ENCODE peak calls at places on chromosome 3, in nine cellular contexts. J, C, Q, X, F, E, D, H and V are unnamed samples.

GRCh38 chr3:15889936-15890335 is 92.2 kb upstream of the ANKRD28 start:
- DNase-seq in J (no peak), C (no peak), Q (no peak), X (no peak), F (no peak), E (no peak), D (no peak), H (no peak), V (no peak)

GRCh38 chr3:4772171-4772804 is 206.9 kb upstream of the BHLHE40 start:
- DNase-seq in J (peak), C (no peak), Q (peak), X (no peak), F (peak), E (peak), D (peak), H (peak), V (peak)

GRCh38 chr3:4395448-4395847 is 71.6 kb downstream of the SUMF1 start:
- DNase-seq in J (no peak), C (no peak), Q (peak), X (no peak), F (peak), E (no peak), D (peak), H (no peak), V (no peak)

GRCh38 chr3:37123292-37123691 is 51.1 kb downstream of the LRRFIP2 start:
- DNase-seq in J (no peak), C (no peak), Q (no peak), X (no peak), F (no peak), E (no peak), D (no peak), H (no peak), V (no peak)

GRCh38 chr3:47443611-47443995 is 32.1 kb downstream of the SCAP start:
- DNase-seq in J (no peak), C (no peak), Q (no peak), X (peak), F (no peak), E (no peak), D (no peak), H (no peak), V (peak)

GRCh38 chr3:57967590-57967989 is 40.6 kb upstream of the FLNB start:
- DNase-seq in J (no peak), C (no peak), Q (no peak), X (no peak), F (no peak), E (no peak), D (no peak), H (no peak), V (peak)

GRCh38 chr3:25610779-25611178 is 53.9 kb downstream of the TOP2B start:
- DNase-seq in J (no peak), C (no peak), Q (no peak), X (no peak), F (no peak), E (no peak), D (no peak), H (no peak), V (no peak)

GRCh38 chr3:14537590-14538450 is 2.3 kb downstream of the GRIP2 start:
- DNase-seq in J (no peak), C (peak), Q (no peak), X (peak), F (no peak), E (no peak), D (peak), H (no peak), V (no peak)

GRCh38 chr3:128591728-128592426 is 58.7 kb downstream of the RPN1 start:
- DNase-seq in J (no peak), C (no peak), Q (no peak), X (no peak), F (no peak), E (no peak), D (no peak), H (no peak), V (no peak)

GRCh38 chr3:57079221-57079831 is 18.9 kb downstream of the SPATA12 start:
- DNase-seq in J (peak), C (no peak), Q (no peak), X (peak), F (no peak), E (peak), D (peak), H (peak), V (no peak)

GRCh38 chr3:48656841-48657281 is 5.8 kb downstream of the CELSR3 start:
- DNase-seq in J (no peak), C (no peak), Q (no peak), X (no peak), F (no peak), E (no peak), D (no peak), H (no peak), V (no peak)

GRCh38 chr3:179716811-179717210 is 64.0 kb downstream of the USP13 start:
- DNase-seq in J (no peak), C (no peak), Q (peak), X (no peak), F (peak), E (no peak), D (peak), H (peak), V (no peak)

GRCh38 chr3:136734382-136735070 is 17.7 kb downstream of the STAG1 start:
- DNase-seq in J (no peak), C (no peak), Q (no peak), X (no peak), F (no peak), E (no peak), D (no peak), H (no peak), V (no peak)

GRCh38 chr3:14587733-14588360 is 47.7 kb upstream of the GRIP2 start:
- DNase-seq in J (no peak), C (no peak), Q (peak), X (no peak), F (peak), E (no peak), D (peak), H (peak), V (no peak)

GRCh38 chr3:72549819-72550581 is 298.2 kb downstream of the SHQ1 start:
- DNase-seq in J (no peak), C (no peak), Q (no peak), X (no peak), F (no peak), E (no peak), D (no peak), H (peak), V (no peak)

GRCh38 chr3:150038830-150039229 is 68.1 kb upstream of the PFN2 start:
- DNase-seq in J (no peak), C (no peak), Q (no peak), X (no peak), F (no peak), E (no peak), D (no peak), H (no peak), V (no peak)

GRCh38 chr3:127159547-127159946 is 33.4 kb upstream of the PRR23E start:
- DNase-seq in J (no peak), C (no peak), Q (no peak), X (peak), F (no peak), E (no peak), D (no peak), H (no peak), V (no peak)

GRCh38 chr3:113607219-113607596 is 74.9 kb downstream of the SIDT1 start:
- DNase-seq in J (no peak), C (no peak), Q (no peak), X (no peak), F (no peak), E (no peak), D (no peak), H (no peak), V (no peak)

GRCh38 chr3:63067999-63068645 is 192.9 kb upstream of the CADPS start:
- DNase-seq in J (no peak), C (peak), Q (peak), X (no peak), F (peak), E (peak), D (peak), H (peak), V (no peak)

GRCh38 chr3:77159182-77159581 is 119.3 kb downstream of the ROBO2 start:
- DNase-seq in J (no peak), C (peak), Q (no peak), X (no peak), F (no peak), E (no peak), D (no peak), H (no peak), V (no peak)

GRCh38 chr3:144444546-144444945 is 472.9 kb downstream of the DIPK2A start:
- DNase-seq in J (no peak), C (no peak), Q (no peak), X (no peak), F (no peak), E (no peak), D (no peak), H (no peak), V (no peak)

GRCh38 chr3:172194702-172195392 is 155.5 kb downstream of the FNDC3B start:
- DNase-seq in J (no peak), C (no peak), Q (peak), X (no peak), F (peak), E (no peak), D (peak), H (peak), V (no peak)

DNA sequence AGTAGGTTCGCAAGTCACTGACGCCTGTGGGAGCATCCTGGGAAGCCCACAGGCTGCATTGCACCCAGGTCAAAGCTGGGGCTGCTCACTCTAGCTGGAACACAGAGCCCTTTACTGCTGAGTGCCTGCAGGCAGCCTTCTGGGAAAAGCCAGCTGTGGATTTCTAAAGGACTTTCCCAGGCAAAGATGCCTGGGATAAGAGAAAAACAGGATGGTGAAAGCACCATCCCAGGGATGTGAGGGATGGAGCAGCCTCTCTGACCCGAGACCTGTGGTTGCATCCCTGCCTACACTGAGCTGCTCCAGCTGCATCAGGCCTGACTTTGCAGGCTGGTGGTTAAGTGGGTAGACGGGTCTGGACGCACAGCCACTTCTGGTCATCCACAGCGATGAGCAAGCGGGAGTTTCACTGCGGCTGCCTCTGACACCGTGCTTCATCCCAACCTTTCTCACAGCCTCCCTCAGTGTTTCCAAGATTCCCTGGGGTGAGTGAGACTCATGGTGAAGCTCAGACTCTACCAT is 52.5 kb upstream of the AMOTL2 start:
- DNase-seq in J (no peak), C (no peak), Q (peak), X (no peak), F (peak), E (no peak), D (peak), H (peak), V (no peak)
- H3K27ac ChIP-seq in J (no peak), C (no peak), Q (peak), X (no peak), F (peak), E (no peak), D (peak), H (no peak), V (no peak)

GRCh38 chr3:65596511-65597224 is 442.1 kb downstream of the MAGI1 start:
- DNase-seq in J (no peak), C (no peak), Q (no peak), X (peak), F (no peak), E (no peak), D (no peak), H (no peak), V (no peak)
- H3K4me3 ChIP-seq in J (peak), C (no peak), Q (peak), X (peak), F (peak), E (no peak), D (peak), H (peak), V (no peak)

GRCh38 chr3:99845999-99846398 is 28.3 kb downstream of the CMSS1 start:
- DNase-seq in J (no peak), C (no peak), Q (no peak), X (no peak), F (no peak), E (no peak), D (peak), H (no peak), V (no peak)

GRCh38 chr3:99850608-99851007 is 32.9 kb downstream of the CMSS1 start:
- DNase-seq in J (no peak), C (no peak), Q (no peak), X (no peak), F (no peak), E (no peak), D (no peak), H (no peak), V (no peak)

GRCh38 chr3:99846472-99846871 is 28.8 kb downstream of the CMSS1 start:
- DNase-seq in J (no peak), C (no peak), Q (peak), X (no peak), F (peak), E (no peak), D (peak), H (peak), V (no peak)

GRCh38 chr3:99845335-99845734 is 27.7 kb downstream of the CMSS1 start:
- DNase-seq in J (no peak), C (no peak), Q (no peak), X (no peak), F (no peak), E (no peak), D (no peak), H (no peak), V (no peak)

DNA sequence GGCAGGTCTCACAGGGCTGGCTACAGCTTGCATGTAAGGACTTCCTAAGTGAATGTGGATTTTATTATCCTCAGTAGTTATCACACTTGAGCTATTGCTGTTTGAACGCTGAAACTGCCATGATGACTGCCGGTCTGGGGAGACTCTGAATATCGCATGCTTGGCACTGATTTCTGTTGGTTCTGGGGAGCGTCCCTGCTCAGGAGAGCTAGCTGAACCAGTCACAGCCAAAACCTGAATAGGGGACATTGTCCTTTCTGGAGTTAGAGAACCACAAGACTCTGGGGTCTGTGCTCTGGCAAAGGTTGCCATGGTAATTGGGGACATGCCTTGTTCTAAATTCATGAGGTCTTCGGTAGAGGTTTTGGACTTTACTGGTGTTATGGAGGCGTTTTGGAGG is 30.8 kb downstream of the CMSS1 start:
- DNase-seq in J (no peak), C (no peak), Q (no peak), X (no peak), F (no peak), E (no peak), D (no peak), H (no peak), V (no peak)
- H3K27ac ChIP-seq in J (no peak), C (no peak), Q (no peak), X (no peak), F (no peak), E (no peak), D (no peak), H (no peak), V (no peak)

GRCh38 chr3:52289338-52289746 is 1.7 kb downstream of the GLYCTK start:
- DNase-seq in J (no peak), C (no peak), Q (no peak), X (no peak), F (no peak), E (no peak), D (no peak), H (no peak), V (peak)

GRCh38 chr3:52291508-52292181 is 4.0 kb downstream of the GLYCTK start:
- DNase-seq in J (no peak), C (peak), Q (no peak), X (peak), F (no peak), E (peak), D (peak), H (no peak), V (peak)

GRCh38 chr3:52289747-52290595 is 2.3 kb downstream of the GLYCTK start:
- DNase-seq in J (no peak), C (no peak), Q (no peak), X (no peak), F (no peak), E (no peak), D (no peak), H (no peak), V (peak)

GRCh38 chr3:52292247-52293065 is 4.8 kb downstream of the GLYCTK start:
- DNase-seq in J (no peak), C (no peak), Q (no peak), X (no peak), F (no peak), E (no peak), D (no peak), H (no peak), V (peak)

DNA sequence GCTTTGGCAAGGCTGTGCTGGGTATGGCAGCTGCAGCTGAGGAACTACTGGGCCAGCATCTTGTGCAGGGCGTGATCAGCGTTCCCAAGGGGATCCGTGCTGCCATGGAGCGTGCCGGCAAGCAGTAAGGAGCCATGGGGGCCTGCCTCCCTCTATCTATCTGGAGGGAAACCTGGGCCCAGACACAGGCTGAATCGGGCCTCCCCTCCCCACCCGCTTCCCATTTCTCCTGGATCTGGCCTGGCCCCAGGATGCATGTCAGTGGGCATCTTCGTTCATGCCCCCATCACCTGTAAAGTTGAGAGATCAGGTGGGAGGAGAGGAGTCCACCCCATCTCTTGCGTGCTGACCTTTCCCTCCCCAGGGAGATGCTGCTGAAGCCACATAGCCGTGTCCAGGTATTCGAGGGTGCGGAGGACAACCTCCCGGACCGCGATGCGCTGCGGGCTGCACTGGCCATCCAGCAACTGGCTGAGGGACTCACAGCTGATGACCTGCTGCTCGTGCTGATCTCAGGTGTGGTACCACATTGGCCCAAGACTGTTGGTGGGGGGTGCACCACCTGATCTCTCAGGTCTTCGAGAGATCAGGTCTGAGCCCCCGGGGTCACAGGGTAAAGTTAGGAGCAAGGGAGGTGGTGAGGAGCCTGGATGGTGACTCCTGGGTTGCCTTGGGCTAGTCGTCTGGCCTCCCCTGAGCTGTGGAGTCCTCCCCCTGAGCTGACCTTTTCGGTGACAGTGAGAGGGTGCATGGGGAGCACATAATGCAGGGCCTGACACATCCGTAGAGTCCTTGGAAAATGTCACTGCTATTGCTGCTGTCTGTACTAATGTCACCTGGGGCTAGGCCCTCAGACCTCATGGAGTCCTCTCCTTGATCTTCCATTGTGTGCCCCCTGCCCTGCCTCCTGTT is 3.2 kb downstream of the GLYCTK start:
- DNase-seq in J (no peak), C (no peak), Q (no peak), X (no peak), F (no peak), E (no peak), D (no peak), H (no peak), V (peak)
- H3K4me3 ChIP-seq in J (no peak), C (no peak), Q (no peak), X (no peak), F (no peak), E (no peak), D (no peak), H (no peak), V (peak)